ENCODE peak calls at places on chromosomes 12 and 14, in nine cellular contexts. W is neural crest cell; Q is NCI-H1092 treated with DMSO at 0.1 percent for 48 hours; X is esophagus squamous epithelium; M is central memory CD8-positive, alpha-beta T cell; P is retinal pigment epithelial cell; K is MV-4-11; I is ELF-1; D is fibroblast of the conjunctiva. R is an unnamed sample.

GRCh38 chr14:92553456-92553855 is 39.9 kb downstream of the RIN3 start:
- DNase-seq in W (no peak), Q (no peak), X (no peak), M (no peak), P (no peak), K (no peak), I (no peak), D (no peak), R (no peak)

GRCh38 chr14:33699300-33699699 is 251.6 kb downstream of the EGLN3 start:
- DNase-seq in W (no peak), Q (no peak), X (no peak), M (no peak), P (no peak), K (no peak), I (no peak), D (no peak), R (no peak)

GRCh38 chr12:95763809-95764253 is 26.7 kb downstream of the NTN4 start:
- DNase-seq in W (no peak), Q (peak), X (no peak), M (no peak), P (peak), K (peak), I (no peak), D (peak), R (no peak)

GRCh38 chr12:87001102-87001501 is 744.9 kb upstream of the MGAT4C start:
- DNase-seq in W (no peak), Q (no peak), X (no peak), M (no peak), P (no peak), K (no peak), I (no peak), D (no peak), R (no peak)

GRCh38 chr14:34199585-34199984 is 248.7 kb upstream of the EGLN3 start:
- DNase-seq in W (no peak), Q (no peak), X (no peak), M (no peak), P (no peak), K (no peak), I (no peak), D (peak), R (no peak)

GRCh38 chr12:14928946-14929345 is 9.4 kb downstream of the ERP27 start:
- DNase-seq in W (no peak), Q (no peak), X (no peak), M (no peak), P (no peak), K (no peak), I (peak), D (no peak), R (no peak)

GRCh38 chr12:132761032-132761910 is at the start of gene ANKLE2:
- DNase-seq in W (no peak), Q (no peak), X (no peak), M (no peak), P (no peak), K (peak), I (peak), D (peak), R (peak)

GRCh38 chr14:50812856-50813543 is 18.0 kb downstream of the NIN start:
- DNase-seq in W (no peak), Q (no peak), X (no peak), M (no peak), P (no peak), K (peak), I (no peak), D (no peak), R (no peak)

GRCh38 chr12:118922405-118922804 is 58.9 kb upstream of the SRRM4 start:
- DNase-seq in W (peak), Q (no peak), X (no peak), M (no peak), P (no peak), K (no peak), I (peak), D (no peak), R (no peak)